ENCODE peak calls at places on chromosomes 7 and 10, in nine cellular contexts. S is NCI-H774; W is GM12878; K is GF-D8; Y is WTC11; E is CD4-positive, CD25-positive, alpha-beta regulatory T cell; D is activated CD4-positive, alpha-beta memory T cell treated with anti-CD3 and anti-CD28 coated beads for 36 hours; X is GM12865; B is stimulated activated CD4-positive, alpha-beta T cell treated with anti-CD3 and anti-CD28 coated beads, TNF-alpha, amount 100 ng/mL, for 48 hours. T is an unnamed sample.

GRCh38 chr10:104435822-104436221 is 82.2 kb downstream of the CFAP58 start:
- DNase-seq in B (no peak), K (no peak), E (no peak), D (no peak), Y (no peak), W (no peak), X (no peak), S (no peak), T (no peak)

GRCh38 chr7:17403996-17404395 is 105.5 kb downstream of the AHR start:
- DNase-seq in W (no peak), Y (no peak), D (no peak), B (no peak), S (no peak), X (no peak), K (no peak), E (peak), T (no peak)

GRCh38 chr7:66952343-66953043 is 31.5 kb downstream of the TMEM248 start:
- DNase-seq in X (no peak), Y (no peak), K (no peak), B (no peak), E (no peak), S (no peak), D (no peak), W (no peak), T (no peak)

GRCh38 chr10:91909178-91909677 is at the start of gene FGFBP3:
- DNase-seq in D (peak), B (no peak), K (peak), X (peak), W (no peak), E (peak), S (no peak), Y (peak), T (peak)

GRCh38 chr10:62106929-62107519 is 161.6 kb downstream of the RTKN2 start:
- DNase-seq in K (no peak), X (no peak), W (no peak), S (no peak), Y (no peak), B (no peak), D (no peak), E (peak), T (no peak)

GRCh38 chr7:116762951-116763350 is 91.0 kb downstream of the MET start:
- DNase-seq in X (no peak), Y (no peak), D (no peak), K (no peak), B (no peak), E (no peak), S (no peak), W (no peak), T (no peak)

GRCh38 chr7:69910150-69910549 is 311.9 kb downstream of the AUTS2 start:
- DNase-seq in K (no peak), W (no peak), E (no peak), S (no peak), B (no peak), X (no peak), D (no peak), Y (no peak), T (no peak)

GRCh38 chr7:137978464-137979237 is 23.2 kb downstream of the CREB3L2 start:
- DNase-seq in K (no peak), X (no peak), Y (no peak), D (no peak), E (no peak), S (no peak), B (no peak), W (no peak), T (no peak)

GRCh38 chr10:3287566-3288445 is 115.2 kb upstream of the PITRM1 start:
- DNase-seq in Y (no peak), K (no peak), D (no peak), B (no peak), E (no peak), X (no peak), S (peak), W (no peak), T (no peak)

GRCh38 chr7:77393261-77393660 is 22.9 kb downstream of the GSAP start:
- DNase-seq in W (peak), X (peak), S (no peak), D (peak), Y (no peak), K (no peak), E (peak), B (peak), T (no peak)

GRCh38 chr10:34506773-34507172 is 308.3 kb downstream of the PARD3 start:
- DNase-seq in D (no peak), K (no peak), X (no peak), Y (no peak), W (no peak), S (no peak), B (no peak), E (no peak), T (no peak)

GRCh38 chr7:108129018-108129965 is 869 bp downstream of the LAMB4 start:
- DNase-seq in W (no peak), K (no peak), B (no peak), S (no peak), Y (no peak), D (no peak), E (no peak), X (no peak), T (no peak)

GRCh38 chr10:6802762-6803428 is 222.8 kb upstream of the PRKCQ start:
- DNase-seq in D (no peak), W (no peak), X (no peak), B (no peak), Y (no peak), K (no peak), E (no peak), S (no peak), T (no peak)

GRCh38 chr7:30974605-30975256 is 11.0 kb downstream of the GHRHR start:
- DNase-seq in E (peak), W (peak), D (peak), X (peak), K (no peak), Y (peak), B (peak), S (no peak), T (no peak)

GRCh38 chr10:92787557-92788152 is 60.7 kb upstream of the EXOC6 start:
- DNase-seq in Y (peak), K (no peak), S (no peak), D (no peak), W (no peak), X (no peak), E (no peak), B (no peak), T (no peak)

GRCh38 chr10:96072673-96073072 is 29.3 kb downstream of the CCNJ start:
- DNase-seq in W (no peak), S (no peak), X (no peak), E (no peak), B (no peak), Y (no peak), D (no peak), K (no peak), T (no peak)

GRCh38 chr7:98733036-98733435 is 116.0 kb downstream of the NPTX2 start:
- DNase-seq in K (no peak), Y (peak), D (peak), E (peak), B (peak), X (peak), W (peak), S (no peak), T (no peak)

GRCh38 chr10:5666324-5667220 is at the start of gene ASB13:
- DNase-seq in S (peak), E (peak), Y (peak), B (no peak), X (peak), D (peak), K (peak), W (no peak), T (peak)

GRCh38 chr10:84704101-84704500 is 375.7 kb downstream of the CCSER2 start:
- DNase-seq in K (no peak), B (no peak), E (no peak), S (no peak), Y (no peak), D (no peak), X (no peak), W (no peak), T (no peak)

GRCh38 chr7:41702635-41703371 is at the start of gene INHBA:
- DNase-seq in B (no peak), Y (no peak), X (no peak), E (no peak), D (no peak), S (no peak), K (no peak), W (no peak), T (no peak)

GRCh38 chr10:133350950-133351329 is 3.8 kb downstream of the PRAP1 start:
- DNase-seq in X (no peak), K (no peak), W (no peak), Y (no peak), D (no peak), S (no peak), B (no peak), E (no peak), T (no peak)

GRCh38 chr10:381805-382204 is 246.6 kb downstream of the ZMYND11 start:
- DNase-seq in E (peak), X (peak), B (no peak), K (no peak), Y (no peak), W (no peak), S (no peak), D (no peak), T (peak)

GRCh38 chr10:47031251-47031952 is 120.2 kb downstream of the PTPN20 start:
- DNase-seq in D (peak), S (no peak), W (no peak), Y (peak), B (no peak), E (no peak), K (no peak), X (peak), T (no peak)

GRCh38 chr10:3045471-3046209 is 21.7 kb upstream of the PFKP start:
- DNase-seq in D (no peak), E (no peak), S (no peak), B (no peak), K (no peak), W (no peak), Y (peak), X (no peak), T (no peak)

GRCh38 chr10:97089209-97089865 is 96.4 kb downstream of the SLIT1 start:
- DNase-seq in Y (no peak), E (no peak), D (no peak), S (no peak), K (no peak), X (no peak), W (no peak), B (no peak), T (no peak)

GRCh38 chr7:142812437-142813215 is 41.9 kb downstream of the PRSS2 start:
- DNase-seq in K (no peak), B (no peak), S (no peak), W (no peak), X (peak), E (peak), D (no peak), Y (no peak), T (no peak)

GRCh38 chr7:155094636-155095035 is 24.5 kb downstream of the HTR5A start:
- DNase-seq in W (no peak), Y (no peak), D (no peak), K (no peak), B (no peak), E (no peak), S (no peak), X (no peak), T (no peak)

GRCh38 chr10:98028168-98028770 is 2.2 kb downstream of the CRTAC1 start:
- DNase-seq in W (no peak), S (peak), D (peak), K (no peak), Y (peak), B (peak), X (peak), E (peak), T (peak)

GRCh38 chr10:88232029-88232895 is 350.9 kb downstream of the RNLS start:
- DNase-seq in X (no peak), E (no peak), D (no peak), K (no peak), S (no peak), W (no peak), B (no peak), Y (no peak), T (no peak)

GRCh38 chr7:460374-461117 is 59.1 kb downstream of the PDGFA start:
- DNase-seq in K (no peak), B (no peak), E (no peak), Y (no peak), D (no peak), S (no peak), W (no peak), X (no peak), T (no peak)

GRCh38 chr7:12764355-12765000 is 77.0 kb downstream of the ARL4A start:
- DNase-seq in B (no peak), S (no peak), K (no peak), Y (no peak), X (no peak), D (no peak), E (no peak), W (no peak), T (no peak)

T was measured in immature natural killer cell.